ENCODE peak calls at places on chromosomes 7 and 10, in seven cellular contexts. One of them, this sample, is unnamed.
A peak's percentile ranks its signal among the peaks of the same experiment; 100 is the strongest.

GRCh38 chr7:78473011-78473410 is 674.4 kb downstream of the PHTF2 start:
- DNase-seq in GM23338: no peak
- DNase-seq in suprapubic skin: no peak
- DNase-seq in K562: no peak
- DNase-seq in spleen: no peak
- DNase-seq in stomach: no peak
- DNase-seq in HCT116: no peak
- DNase-seq in this sample: no peak

GRCh38 chr10:86756511-86757109 is at the start of gene BMPR1A:
- DNase-seq in spleen: no peak
- DNase-seq in stomach: peak; percentile 91
- DNase-seq in GM23338: peak; percentile 63
- DNase-seq in suprapubic skin: peak; percentile 87
- DNase-seq in K562: peak; percentile 21
- DNase-seq in HCT116: no peak
- DNase-seq in this sample: no peak

GRCh38 chr7:17638727-17639126 is 301.6 kb downstream of the SNX13 start:
- DNase-seq in suprapubic skin: no peak
- DNase-seq in spleen: no peak
- DNase-seq in HCT116: no peak
- DNase-seq in stomach: no peak
- DNase-seq in K562: no peak
- DNase-seq in GM23338: no peak
- DNase-seq in this sample: no peak

GRCh38 chr10:116621934-116622655 is 1.3 kb downstream of the PNLIPRP2 start:
- DNase-seq in GM23338: no peak
- DNase-seq in stomach: no peak
- DNase-seq in suprapubic skin: no peak
- DNase-seq in HCT116: no peak
- DNase-seq in K562: no peak
- DNase-seq in spleen: no peak
- DNase-seq in this sample: peak; percentile 75

GRCh38 chr10:18400911-18401260 is 250.5 kb downstream of the NSUN6 start:
- DNase-seq in spleen: no peak
- DNase-seq in suprapubic skin: no peak
- DNase-seq in HCT116: no peak
- DNase-seq in GM23338: peak; percentile 71
- DNase-seq in stomach: no peak
- DNase-seq in K562: no peak
- DNase-seq in this sample: no peak

GRCh38 chr7:78412216-78412858 is 613.8 kb downstream of the PHTF2 start:
- DNase-seq in suprapubic skin: no peak
- DNase-seq in stomach: no peak
- DNase-seq in HCT116: no peak
- DNase-seq in K562: no peak
- DNase-seq in spleen: no peak
- DNase-seq in GM23338: no peak
- DNase-seq in this sample: no peak

GRCh38 chr7:131544449-131545425 is 11.7 kb downstream of the PODXL start:
- DNase-seq in stomach: no peak
- DNase-seq in GM23338: peak; percentile 62
- DNase-seq in spleen: peak; percentile 51
- DNase-seq in suprapubic skin: no peak
- DNase-seq in K562: peak; percentile 54
- DNase-seq in HCT116: no peak
- DNase-seq in this sample: peak; percentile 93

GRCh38 chr7:108308913-108309312 is 147.3 kb downstream of the NRCAM start:
- DNase-seq in GM23338: no peak
- DNase-seq in HCT116: no peak
- DNase-seq in spleen: no peak
- DNase-seq in K562: no peak
- DNase-seq in stomach: no peak
- DNase-seq in suprapubic skin: no peak
- DNase-seq in this sample: no peak

GRCh38 chr7:157096286-157097055 is 42.3 kb upstream of the UBE3C start:
- DNase-seq in HCT116: no peak
- DNase-seq in stomach: no peak
- DNase-seq in suprapubic skin: no peak
- DNase-seq in K562: no peak
- DNase-seq in GM23338: no peak
- DNase-seq in spleen: peak; percentile 56
- DNase-seq in this sample: no peak

GRCh38 chr7:158133515-158134271 is 453.9 kb downstream of the PTPRN2 start:
- DNase-seq in GM23338: no peak
- DNase-seq in K562: no peak
- DNase-seq in stomach: peak; percentile 13
- DNase-seq in HCT116: no peak
- DNase-seq in spleen: peak; percentile 67
- DNase-seq in suprapubic skin: no peak
- DNase-seq in this sample: no peak
- TF ChIP-seq CTCF in GM23338: no peak
- TF ChIP-seq CTCF in K562: peak; percentile 8
- TF ChIP-seq CTCF in stomach: no peak
- TF ChIP-seq CTCF in HCT116: no peak
- TF ChIP-seq CTCF in spleen: no peak
- TF ChIP-seq CTCF in suprapubic skin: no peak
- TF ChIP-seq CTCF in this sample: no peak

GRCh38 chr10:1333981-1334380 is 277.8 kb downstream of the WDR37 start:
- DNase-seq in stomach: no peak
- DNase-seq in spleen: no peak
- DNase-seq in suprapubic skin: peak; percentile 53
- DNase-seq in HCT116: no peak
- DNase-seq in GM23338: no peak
- DNase-seq in K562: no peak
- DNase-seq in this sample: no peak
- TF ChIP-seq POLR2AphosphoS5 in stomach: no peak
- TF ChIP-seq POLR2AphosphoS5 in spleen: no peak
- TF ChIP-seq POLR2AphosphoS5 in suprapubic skin: no peak
- TF ChIP-seq POLR2AphosphoS5 in HCT116: no peak
- TF ChIP-seq POLR2AphosphoS5 in GM23338: no peak
- TF ChIP-seq POLR2AphosphoS5 in K562: no peak
- TF ChIP-seq POLR2AphosphoS5 in this sample: no peak

DNA sequence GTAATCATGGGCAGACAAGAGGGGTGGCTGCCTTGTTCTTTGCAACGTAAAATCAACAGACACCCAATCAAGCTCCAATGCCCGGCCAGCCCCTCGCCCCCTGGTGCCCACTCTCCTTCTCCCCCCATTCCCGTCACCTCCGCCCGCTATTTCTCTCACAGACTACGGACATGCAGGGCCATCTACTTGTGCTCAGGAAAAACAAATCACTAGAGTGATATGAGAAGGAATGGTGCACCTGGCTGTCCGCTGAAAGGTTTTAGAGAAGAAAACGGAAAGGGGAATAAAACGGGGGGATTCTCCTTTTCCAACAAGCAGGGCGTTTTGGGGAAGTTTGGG is 392 bp downstream of the GRM8 start:
- DNase-seq in spleen: no peak
- DNase-seq in K562: no peak
- DNase-seq in stomach: no peak
- DNase-seq in GM23338: peak; percentile 25
- DNase-seq in HCT116: no peak
- DNase-seq in suprapubic skin: no peak
- DNase-seq in this sample: no peak
- TF ChIP-seq CTCF in spleen: no peak
- TF ChIP-seq CTCF in K562: no peak
- TF ChIP-seq CTCF in stomach: no peak
- TF ChIP-seq CTCF in GM23338: no peak
- TF ChIP-seq CTCF in HCT116: no peak
- TF ChIP-seq CTCF in suprapubic skin: no peak
- TF ChIP-seq CTCF in this sample: no peak

DNA sequence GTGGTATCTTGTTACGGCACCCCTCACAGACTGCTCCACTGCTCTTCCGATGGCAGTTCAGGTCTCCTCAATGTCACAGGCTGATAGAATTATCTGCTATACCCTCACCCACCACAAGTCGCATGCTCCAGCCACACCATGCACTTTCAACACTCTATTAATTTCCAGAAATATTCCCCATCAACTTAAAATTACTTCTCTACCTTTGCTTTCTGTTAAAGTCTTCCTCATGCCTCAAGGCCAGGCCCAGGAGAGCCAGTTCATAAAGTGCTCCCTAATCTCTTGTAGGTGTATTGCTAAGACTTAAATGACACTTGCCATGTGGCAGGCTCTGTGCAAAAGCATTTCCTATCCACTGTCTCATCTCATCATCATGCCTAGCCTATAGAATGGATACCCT is 105.9 kb upstream of the ARID5B start:
- DNase-seq in stomach: no peak
- DNase-seq in suprapubic skin: no peak
- DNase-seq in spleen: no peak
- DNase-seq in HCT116: no peak
- DNase-seq in K562: peak; percentile 80
- DNase-seq in GM23338: peak; percentile 33
- DNase-seq in this sample: no peak
- TF ChIP-seq POLR2AphosphoS5 in stomach: no peak
- TF ChIP-seq POLR2AphosphoS5 in suprapubic skin: no peak
- TF ChIP-seq POLR2AphosphoS5 in spleen: no peak
- TF ChIP-seq POLR2AphosphoS5 in HCT116: no peak
- TF ChIP-seq POLR2AphosphoS5 in K562: no peak
- TF ChIP-seq POLR2AphosphoS5 in GM23338: no peak
- TF ChIP-seq POLR2AphosphoS5 in this sample: no peak

GRCh38 chr7:952548-953441 is 1.7 kb downstream of the ADAP1 start:
- DNase-seq in GM23338: no peak
- DNase-seq in HCT116: no peak
- DNase-seq in suprapubic skin: no peak
- DNase-seq in spleen: no peak
- DNase-seq in stomach: no peak
- DNase-seq in K562: no peak
- DNase-seq in this sample: no peak

GRCh38 chr7:951881-952547 is 2.5 kb downstream of the ADAP1 start:
- DNase-seq in HCT116: no peak
- DNase-seq in spleen: peak; percentile 77
- DNase-seq in stomach: no peak
- DNase-seq in suprapubic skin: no peak
- DNase-seq in K562: no peak
- DNase-seq in GM23338: no peak
- DNase-seq in this sample: no peak

GRCh38 chr7:953547-954327 is 743 bp downstream of the ADAP1 start:
- DNase-seq in K562: no peak
- DNase-seq in stomach: peak; percentile 76
- DNase-seq in HCT116: no peak
- DNase-seq in GM23338: peak; percentile 78
- DNase-seq in suprapubic skin: no peak
- DNase-seq in spleen: peak; percentile 92
- DNase-seq in this sample: no peak

GRCh38 chr7:956031-956430 is 1.6 kb upstream of the ADAP1 start:
- DNase-seq in stomach: no peak
- DNase-seq in suprapubic skin: no peak
- DNase-seq in K562: no peak
- DNase-seq in GM23338: no peak
- DNase-seq in spleen: peak; percentile 64
- DNase-seq in HCT116: no peak
- DNase-seq in this sample: no peak

DNA sequence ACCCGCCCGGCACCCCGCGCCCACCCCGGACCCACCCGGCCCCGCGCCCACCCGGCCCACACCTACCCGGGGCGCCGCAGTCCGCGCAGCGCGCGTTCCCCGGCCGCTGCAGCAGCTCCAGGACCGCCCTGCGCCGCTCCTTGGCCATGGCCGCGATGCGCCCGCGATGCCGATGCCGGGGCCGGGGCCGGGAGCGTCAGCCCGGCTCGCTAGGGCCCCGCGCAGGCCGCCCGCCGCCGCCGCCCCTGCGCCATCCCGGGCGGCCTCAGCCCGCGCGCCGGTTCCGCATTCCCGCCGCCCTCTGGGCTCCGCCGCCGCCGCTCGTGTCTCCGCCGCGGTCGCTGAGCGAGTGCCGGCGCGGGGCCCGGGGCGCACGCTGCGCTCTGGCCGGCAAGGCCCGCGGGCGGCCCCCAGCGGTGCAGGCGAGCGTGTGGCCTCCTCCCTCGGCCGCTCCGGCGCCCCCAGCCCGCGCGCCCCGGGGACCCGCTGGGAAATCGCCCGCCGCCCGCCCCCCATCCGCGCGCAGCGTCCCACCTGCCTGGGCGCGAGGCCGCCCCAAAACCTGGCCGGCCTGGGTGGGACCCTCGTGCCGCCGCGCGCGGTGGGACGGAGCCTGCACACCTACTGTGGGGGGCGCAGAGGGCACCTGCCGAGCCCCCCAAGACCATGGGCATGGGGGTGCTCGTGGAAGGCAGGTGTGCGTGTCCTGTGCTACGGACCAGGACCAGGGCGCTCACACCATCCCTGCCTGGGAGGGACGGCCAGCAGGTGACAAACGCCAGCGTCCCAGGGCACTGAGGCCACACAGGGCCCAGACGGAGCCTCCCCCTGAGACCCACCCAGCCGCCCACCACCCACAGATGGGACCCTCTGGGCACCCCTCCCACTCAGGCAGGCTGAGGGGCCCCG is at the start of gene ADAP1:
- DNase-seq in spleen: peak; percentile 92
- DNase-seq in GM23338: peak; percentile 73
- DNase-seq in stomach: peak; percentile 66
- DNase-seq in HCT116: no peak
- DNase-seq in K562: peak; percentile 62
- DNase-seq in suprapubic skin: no peak
- DNase-seq in this sample: no peak
- TF ChIP-seq CTCF in spleen: peak; percentile 21
- TF ChIP-seq CTCF in GM23338: no peak
- TF ChIP-seq CTCF in stomach: no peak
- TF ChIP-seq CTCF in HCT116: peak; percentile 4
- TF ChIP-seq CTCF in K562: peak; percentile 48
- TF ChIP-seq CTCF in suprapubic skin: no peak
- TF ChIP-seq CTCF in this sample: no peak

This sample was measured in vagina.